ENCODE peak calls at places on chromosomes 5 and 9, in six cellular contexts. One of them, this sample, is unnamed.

GRCh38 chr5:115450741-115451140 is 93.8 kb downstream of the FEM1C start:
- DNase-seq in SK-N-MC: no peak
- DNase-seq in GM13976: peak; percentile 41
- DNase-seq in foreskin melanocyte: no peak
- DNase-seq in activated CD4-positive, CD25-positive, alpha-beta regulatory T cell treated with anti-CD3 and anti-CD28 coated beads, Interleukin-2, amount 50 U/mL, for 16 hours: no peak
- DNase-seq in CD4-positive, CD25-positive, alpha-beta regulatory T cell: no peak
- DNase-seq in this sample: no peak

GRCh38 chr5:172740483-172741205 is 30.4 kb downstream of the DUSP1 start:
- DNase-seq in SK-N-MC: no peak
- DNase-seq in GM13976: no peak
- DNase-seq in foreskin melanocyte: no peak
- DNase-seq in activated CD4-positive, CD25-positive, alpha-beta regulatory T cell treated with anti-CD3 and anti-CD28 coated beads, Interleukin-2, amount 50 U/mL, for 16 hours: no peak
- DNase-seq in CD4-positive, CD25-positive, alpha-beta regulatory T cell: no peak
- DNase-seq in this sample: no peak

GRCh38 chr9:85610074-85610855 is 131.5 kb downstream of the AGTPBP1 start:
- DNase-seq in CD4-positive, CD25-positive, alpha-beta regulatory T cell: peak; percentile 71
- DNase-seq in SK-N-MC: peak; percentile 39
- DNase-seq in foreskin melanocyte: peak; percentile 67
- DNase-seq in activated CD4-positive, CD25-positive, alpha-beta regulatory T cell treated with anti-CD3 and anti-CD28 coated beads, Interleukin-2, amount 50 U/mL, for 16 hours: peak; percentile 22
- DNase-seq in GM13976: peak; percentile 69
- DNase-seq in this sample: peak; percentile 66

GRCh38 chr9:134546231-134546731 is 95.3 kb upstream of the COL5A1 start:
- DNase-seq in SK-N-MC: no peak
- DNase-seq in foreskin melanocyte: no peak
- DNase-seq in CD4-positive, CD25-positive, alpha-beta regulatory T cell: no peak
- DNase-seq in GM13976: no peak
- DNase-seq in activated CD4-positive, CD25-positive, alpha-beta regulatory T cell treated with anti-CD3 and anti-CD28 coated beads, Interleukin-2, amount 50 U/mL, for 16 hours: no peak
- DNase-seq in this sample: no peak

GRCh38 chr9:114156658-114157421 is 1.5 kb downstream of the COL27A1 start:
- DNase-seq in GM13976: no peak
- DNase-seq in activated CD4-positive, CD25-positive, alpha-beta regulatory T cell treated with anti-CD3 and anti-CD28 coated beads, Interleukin-2, amount 50 U/mL, for 16 hours: no peak
- DNase-seq in foreskin melanocyte: no peak
- DNase-seq in CD4-positive, CD25-positive, alpha-beta regulatory T cell: no peak
- DNase-seq in SK-N-MC: no peak
- DNase-seq in this sample: no peak

GRCh38 chr5:37370550-37370863 is 399 bp downstream of the NUP155 start:
- DNase-seq in foreskin melanocyte: no peak
- DNase-seq in SK-N-MC: no peak
- DNase-seq in activated CD4-positive, CD25-positive, alpha-beta regulatory T cell treated with anti-CD3 and anti-CD28 coated beads, Interleukin-2, amount 50 U/mL, for 16 hours: no peak
- DNase-seq in CD4-positive, CD25-positive, alpha-beta regulatory T cell: no peak
- DNase-seq in GM13976: no peak
- DNase-seq in this sample: no peak

GRCh38 chr9:138082918-138083636 is 205.5 kb downstream of the CACNA1B start:
- DNase-seq in CD4-positive, CD25-positive, alpha-beta regulatory T cell: no peak
- DNase-seq in activated CD4-positive, CD25-positive, alpha-beta regulatory T cell treated with anti-CD3 and anti-CD28 coated beads, Interleukin-2, amount 50 U/mL, for 16 hours: no peak
- DNase-seq in SK-N-MC: no peak
- DNase-seq in GM13976: peak; percentile 3
- DNase-seq in foreskin melanocyte: no peak
- DNase-seq in this sample: no peak

GRCh38 chr9:112341741-112342140 is 8.3 kb upstream of the PTBP3 start:
- DNase-seq in SK-N-MC: no peak
- DNase-seq in activated CD4-positive, CD25-positive, alpha-beta regulatory T cell treated with anti-CD3 and anti-CD28 coated beads, Interleukin-2, amount 50 U/mL, for 16 hours: no peak
- DNase-seq in foreskin melanocyte: no peak
- DNase-seq in CD4-positive, CD25-positive, alpha-beta regulatory T cell: no peak
- DNase-seq in GM13976: no peak
- DNase-seq in this sample: no peak

GRCh38 chr5:150446103-150446502 is 3.4 kb downstream of the RPS14 start:
- DNase-seq in SK-N-MC: no peak
- DNase-seq in GM13976: no peak
- DNase-seq in activated CD4-positive, CD25-positive, alpha-beta regulatory T cell treated with anti-CD3 and anti-CD28 coated beads, Interleukin-2, amount 50 U/mL, for 16 hours: no peak
- DNase-seq in foreskin melanocyte: no peak
- DNase-seq in CD4-positive, CD25-positive, alpha-beta regulatory T cell: no peak
- DNase-seq in this sample: no peak

GRCh38 chr9:77495834-77496671 is 152.1 kb downstream of the GNA14 start:
- DNase-seq in activated CD4-positive, CD25-positive, alpha-beta regulatory T cell treated with anti-CD3 and anti-CD28 coated beads, Interleukin-2, amount 50 U/mL, for 16 hours: no peak
- DNase-seq in GM13976: no peak
- DNase-seq in foreskin melanocyte: no peak
- DNase-seq in CD4-positive, CD25-positive, alpha-beta regulatory T cell: no peak
- DNase-seq in SK-N-MC: no peak
- DNase-seq in this sample: no peak

GRCh38 chr5:153592081-153592480 is 101.6 kb downstream of the GRIA1 start:
- DNase-seq in GM13976: no peak
- DNase-seq in foreskin melanocyte: no peak
- DNase-seq in CD4-positive, CD25-positive, alpha-beta regulatory T cell: no peak
- DNase-seq in SK-N-MC: no peak
- DNase-seq in activated CD4-positive, CD25-positive, alpha-beta regulatory T cell treated with anti-CD3 and anti-CD28 coated beads, Interleukin-2, amount 50 U/mL, for 16 hours: no peak
- DNase-seq in this sample: no peak

GRCh38 chr5:177997319-177997670 is 1.3 kb upstream of the PROP1 start:
- DNase-seq in GM13976: no peak
- DNase-seq in activated CD4-positive, CD25-positive, alpha-beta regulatory T cell treated with anti-CD3 and anti-CD28 coated beads, Interleukin-2, amount 50 U/mL, for 16 hours: no peak
- DNase-seq in CD4-positive, CD25-positive, alpha-beta regulatory T cell: no peak
- DNase-seq in foreskin melanocyte: peak; percentile 11
- DNase-seq in SK-N-MC: no peak
- DNase-seq in this sample: no peak

GRCh38 chr5:18305288-18305899 is 671.1 kb downstream of the TAF11L14 start:
- DNase-seq in foreskin melanocyte: peak; percentile 22
- DNase-seq in CD4-positive, CD25-positive, alpha-beta regulatory T cell: no peak
- DNase-seq in SK-N-MC: no peak
- DNase-seq in GM13976: peak; percentile 44
- DNase-seq in activated CD4-positive, CD25-positive, alpha-beta regulatory T cell treated with anti-CD3 and anti-CD28 coated beads, Interleukin-2, amount 50 U/mL, for 16 hours: no peak
- DNase-seq in this sample: peak; percentile 21

GRCh38 chr5:66551920-66552319 is 44.3 kb upstream of the MAST4 start:
- DNase-seq in CD4-positive, CD25-positive, alpha-beta regulatory T cell: no peak
- DNase-seq in GM13976: no peak
- DNase-seq in SK-N-MC: no peak
- DNase-seq in foreskin melanocyte: no peak
- DNase-seq in activated CD4-positive, CD25-positive, alpha-beta regulatory T cell treated with anti-CD3 and anti-CD28 coated beads, Interleukin-2, amount 50 U/mL, for 16 hours: no peak
- DNase-seq in this sample: no peak

GRCh38 chr5:128773378-128773777 is 191.9 kb upstream of the SLC27A6 start:
- DNase-seq in CD4-positive, CD25-positive, alpha-beta regulatory T cell: no peak
- DNase-seq in activated CD4-positive, CD25-positive, alpha-beta regulatory T cell treated with anti-CD3 and anti-CD28 coated beads, Interleukin-2, amount 50 U/mL, for 16 hours: no peak
- DNase-seq in SK-N-MC: no peak
- DNase-seq in foreskin melanocyte: no peak
- DNase-seq in GM13976: no peak
- DNase-seq in this sample: no peak

GRCh38 chr9:109253637-109254284 is 67.1 kb downstream of the EPB41L4B start:
- DNase-seq in foreskin melanocyte: no peak
- DNase-seq in SK-N-MC: no peak
- DNase-seq in CD4-positive, CD25-positive, alpha-beta regulatory T cell: no peak
- DNase-seq in GM13976: no peak
- DNase-seq in activated CD4-positive, CD25-positive, alpha-beta regulatory T cell treated with anti-CD3 and anti-CD28 coated beads, Interleukin-2, amount 50 U/mL, for 16 hours: no peak
- DNase-seq in this sample: no peak

GRCh38 chr5:27316283-27316675 is 277.9 kb upstream of the CDH9 start:
- DNase-seq in SK-N-MC: no peak
- DNase-seq in activated CD4-positive, CD25-positive, alpha-beta regulatory T cell treated with anti-CD3 and anti-CD28 coated beads, Interleukin-2, amount 50 U/mL, for 16 hours: no peak
- DNase-seq in CD4-positive, CD25-positive, alpha-beta regulatory T cell: no peak
- DNase-seq in GM13976: no peak
- DNase-seq in foreskin melanocyte: no peak
- DNase-seq in this sample: no peak

GRCh38 chr5:7714119-7714518 is 136.8 kb downstream of the CFAP90 start:
- DNase-seq in foreskin melanocyte: peak; percentile 29
- DNase-seq in CD4-positive, CD25-positive, alpha-beta regulatory T cell: no peak
- DNase-seq in SK-N-MC: no peak
- DNase-seq in activated CD4-positive, CD25-positive, alpha-beta regulatory T cell treated with anti-CD3 and anti-CD28 coated beads, Interleukin-2, amount 50 U/mL, for 16 hours: no peak
- DNase-seq in GM13976: no peak
- DNase-seq in this sample: no peak

GRCh38 chr5:98334946-98335345 is 438.5 kb upstream of the RGMB start:
- DNase-seq in foreskin melanocyte: no peak
- DNase-seq in CD4-positive, CD25-positive, alpha-beta regulatory T cell: no peak
- DNase-seq in activated CD4-positive, CD25-positive, alpha-beta regulatory T cell treated with anti-CD3 and anti-CD28 coated beads, Interleukin-2, amount 50 U/mL, for 16 hours: no peak
- DNase-seq in SK-N-MC: no peak
- DNase-seq in GM13976: no peak
- DNase-seq in this sample: no peak

GRCh38 chr5:149730620-149731331 is 666 bp downstream of the PPARGC1B start:
- DNase-seq in foreskin melanocyte: peak; percentile 57
- DNase-seq in CD4-positive, CD25-positive, alpha-beta regulatory T cell: peak; percentile 34
- DNase-seq in activated CD4-positive, CD25-positive, alpha-beta regulatory T cell treated with anti-CD3 and anti-CD28 coated beads, Interleukin-2, amount 50 U/mL, for 16 hours: no peak
- DNase-seq in GM13976: peak; percentile 74
- DNase-seq in SK-N-MC: peak; percentile 18
- DNase-seq in this sample: peak; percentile 48

GRCh38 chr9:2158729-2159128 is 143.6 kb downstream of the SMARCA2 start:
- DNase-seq in activated CD4-positive, CD25-positive, alpha-beta regulatory T cell treated with anti-CD3 and anti-CD28 coated beads, Interleukin-2, amount 50 U/mL, for 16 hours: no peak
- DNase-seq in SK-N-MC: no peak
- DNase-seq in CD4-positive, CD25-positive, alpha-beta regulatory T cell: no peak
- DNase-seq in GM13976: no peak
- DNase-seq in foreskin melanocyte: no peak
- DNase-seq in this sample: no peak

GRCh38 chr5:96972599-96973334 is 36.9 kb downstream of the LNPEP start:
- DNase-seq in CD4-positive, CD25-positive, alpha-beta regulatory T cell: no peak
- DNase-seq in SK-N-MC: no peak
- DNase-seq in foreskin melanocyte: no peak
- DNase-seq in activated CD4-positive, CD25-positive, alpha-beta regulatory T cell treated with anti-CD3 and anti-CD28 coated beads, Interleukin-2, amount 50 U/mL, for 16 hours: no peak
- DNase-seq in GM13976: no peak
- DNase-seq in this sample: no peak

GRCh38 chr9:88056876-88057275 is 81.4 kb downstream of the SPATA31C2 start:
- DNase-seq in GM13976: no peak
- DNase-seq in foreskin melanocyte: no peak
- DNase-seq in SK-N-MC: peak; percentile 61
- DNase-seq in activated CD4-positive, CD25-positive, alpha-beta regulatory T cell treated with anti-CD3 and anti-CD28 coated beads, Interleukin-2, amount 50 U/mL, for 16 hours: no peak
- DNase-seq in CD4-positive, CD25-positive, alpha-beta regulatory T cell: no peak
- DNase-seq in this sample: no peak

GRCh38 chr5:3027185-3027865 is 275.8 kb upstream of the IRX2 start:
- DNase-seq in activated CD4-positive, CD25-positive, alpha-beta regulatory T cell treated with anti-CD3 and anti-CD28 coated beads, Interleukin-2, amount 50 U/mL, for 16 hours: no peak
- DNase-seq in GM13976: no peak
- DNase-seq in foreskin melanocyte: no peak
- DNase-seq in CD4-positive, CD25-positive, alpha-beta regulatory T cell: no peak
- DNase-seq in SK-N-MC: peak; percentile 64
- DNase-seq in this sample: no peak

GRCh38 chr9:8857330-8858249 is 1058.0 kb upstream of the DMAC1 start:
- DNase-seq in SK-N-MC: no peak
- DNase-seq in CD4-positive, CD25-positive, alpha-beta regulatory T cell: no peak
- DNase-seq in activated CD4-positive, CD25-positive, alpha-beta regulatory T cell treated with anti-CD3 and anti-CD28 coated beads, Interleukin-2, amount 50 U/mL, for 16 hours: no peak
- DNase-seq in GM13976: peak; percentile 27
- DNase-seq in foreskin melanocyte: no peak
- DNase-seq in this sample: peak; percentile 69

GRCh38 chr5:31211098-31211497 is 17.6 kb downstream of the CDH6 start:
- DNase-seq in CD4-positive, CD25-positive, alpha-beta regulatory T cell: no peak
- DNase-seq in SK-N-MC: no peak
- DNase-seq in activated CD4-positive, CD25-positive, alpha-beta regulatory T cell treated with anti-CD3 and anti-CD28 coated beads, Interleukin-2, amount 50 U/mL, for 16 hours: no peak
- DNase-seq in foreskin melanocyte: no peak
- DNase-seq in GM13976: no peak
- DNase-seq in this sample: no peak

GRCh38 chr5:73764586-73764985 is 138.6 kb downstream of the ARHGEF28 start:
- DNase-seq in SK-N-MC: no peak
- DNase-seq in GM13976: no peak
- DNase-seq in CD4-positive, CD25-positive, alpha-beta regulatory T cell: no peak
- DNase-seq in activated CD4-positive, CD25-positive, alpha-beta regulatory T cell treated with anti-CD3 and anti-CD28 coated beads, Interleukin-2, amount 50 U/mL, for 16 hours: no peak
- DNase-seq in foreskin melanocyte: peak; percentile 88
- DNase-seq in this sample: no peak

GRCh38 chr5:59356813-59357381 is 536.6 kb downstream of the PDE4D start:
- DNase-seq in activated CD4-positive, CD25-positive, alpha-beta regulatory T cell treated with anti-CD3 and anti-CD28 coated beads, Interleukin-2, amount 50 U/mL, for 16 hours: no peak
- DNase-seq in SK-N-MC: no peak
- DNase-seq in foreskin melanocyte: no peak
- DNase-seq in GM13976: no peak
- DNase-seq in CD4-positive, CD25-positive, alpha-beta regulatory T cell: no peak
- DNase-seq in this sample: no peak

GRCh38 chr5:56638061-56638621 is 177.2 kb upstream of the MAP3K1 start:
- DNase-seq in foreskin melanocyte: no peak
- DNase-seq in activated CD4-positive, CD25-positive, alpha-beta regulatory T cell treated with anti-CD3 and anti-CD28 coated beads, Interleukin-2, amount 50 U/mL, for 16 hours: no peak
- DNase-seq in SK-N-MC: no peak
- DNase-seq in GM13976: no peak
- DNase-seq in CD4-positive, CD25-positive, alpha-beta regulatory T cell: no peak
- DNase-seq in this sample: no peak

GRCh38 chr5:136600306-136600705 is 235.0 kb upstream of the TRPC7 start:
- DNase-seq in activated CD4-positive, CD25-positive, alpha-beta regulatory T cell treated with anti-CD3 and anti-CD28 coated beads, Interleukin-2, amount 50 U/mL, for 16 hours: no peak
- DNase-seq in foreskin melanocyte: no peak
- DNase-seq in GM13976: no peak
- DNase-seq in CD4-positive, CD25-positive, alpha-beta regulatory T cell: no peak
- DNase-seq in SK-N-MC: no peak
- DNase-seq in this sample: no peak

GRCh38 chr9:126521089-126521488 is 92.6 kb upstream of the LMX1B start:
- DNase-seq in activated CD4-positive, CD25-positive, alpha-beta regulatory T cell treated with anti-CD3 and anti-CD28 coated beads, Interleukin-2, amount 50 U/mL, for 16 hours: no peak
- DNase-seq in GM13976: no peak
- DNase-seq in CD4-positive, CD25-positive, alpha-beta regulatory T cell: no peak
- DNase-seq in foreskin melanocyte: no peak
- DNase-seq in SK-N-MC: no peak
- DNase-seq in this sample: no peak